ENCODE peak calls at places on chromosome 15, in six cellular contexts. A, X, L, K, O and E are unnamed samples. For H3K27me3, the result is how much of the 10 kb centered on the place peaks cover.

GRCh38 chr15:44782516-44782915 is 46.2 kb downstream of the TRIM69 start:
- DNase-seq in O (no peak), L (no peak), A (no peak), X (no peak), K (no peak), E (no peak)

GRCh38 chr15:73283341-73283962 is 85.3 kb downstream of the HCN4 start:
- DNase-seq in O (no peak), K (no peak), A (no peak), L (peak), X (no peak), E (no peak)

GRCh38 chr15:82051664-82052063 is 5.8 kb upstream of the MEX3B start:
- DNase-seq in K (no peak), A (no peak), O (no peak), X (no peak), L (no peak), E (no peak)

GRCh38 chr15:32738677-32739076 is 20.9 kb downstream of the GREM1 start:
- DNase-seq in K (no peak), L (no peak), O (no peak), A (no peak), X (no peak), E (no peak)

GRCh38 chr15:99564221-99565030 is 1.4 kb upstream of the MEF2A start:
- DNase-seq in X (no peak), K (no peak), O (peak), A (no peak), L (peak), E (no peak)

GRCh38 chr15:45631831-45632230 is 3.0 kb upstream of the SQOR start:
- DNase-seq in X (no peak), O (no peak), A (no peak), L (no peak), K (no peak), E (no peak)

GRCh38 chr15:94274745-94275144 is 43.4 kb downstream of the MCTP2 start:
- DNase-seq in L (no peak), A (no peak), K (no peak), O (no peak), X (no peak), E (no peak)

GRCh38 chr15:73851679-73852078 is 21.7 kb upstream of the TBC1D21 start:
- DNase-seq in K (peak), X (no peak), A (no peak), L (no peak), O (peak), E (no peak)

GRCh38 chr15:48972750-48973503 is 9.2 kb upstream of the SHC4 start:
- DNase-seq in L (no peak), K (no peak), A (no peak), X (no peak), O (no peak), E (no peak)

GRCh38 chr15:93035953-93036810 is 52.8 kb downstream of the RGMA start:
- DNase-seq in O (peak), L (no peak), K (no peak), X (peak), A (peak), E (no peak)

GRCh38 chr15:74345051-74345450 is 22.4 kb downstream of the CYP11A1 start:
- DNase-seq in X (no peak), K (no peak), L (no peak), A (no peak), O (no peak), E (no peak)

GRCh38 chr15:56837281-56837680 is 81.2 kb upstream of the TCF12 start:
- DNase-seq in X (no peak), L (no peak), K (peak), O (no peak), A (no peak), E (no peak)

GRCh38 chr15:76342046-76342381 is 5.4 kb downstream of the ISL2 start:
- DNase-seq in O (peak), K (no peak), L (no peak), X (no peak), A (no peak), E (no peak)
- H3K4me3 ChIP-seq in O (no peak), K (no peak), L (no peak), X (no peak), A (no peak), E (no peak)

DNA sequence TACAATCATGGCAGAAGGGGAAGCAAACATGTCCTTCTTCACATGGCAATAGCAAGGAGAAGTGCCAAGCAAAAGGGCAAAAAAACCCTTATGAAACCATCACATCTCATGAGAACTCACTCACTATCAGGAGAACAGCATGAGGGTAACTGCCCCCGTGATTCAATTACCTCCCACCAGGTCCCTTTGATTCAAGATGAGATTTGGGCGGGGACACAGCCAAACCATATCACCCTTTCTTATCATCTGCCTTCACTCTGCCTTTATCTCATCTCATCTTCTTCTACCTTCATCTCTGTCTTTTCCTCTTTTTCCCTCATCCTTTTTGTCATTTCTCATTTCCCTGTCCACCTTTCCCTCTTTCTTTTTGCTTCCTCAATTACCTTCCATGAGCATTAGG is 149.6 kb downstream of the AGBL1 start:
- DNase-seq in L (no peak), X (no peak), A (no peak), O (no peak), K (no peak), E (no peak)
- H3K27me3 ChIP-seq in L (under half), X (under half), A (under half), O (under half), K (under half), E (under half)

GRCh38 chr15:40094156-40094555 is 14.5 kb downstream of the BMF start:
- DNase-seq in O (no peak), L (no peak), X (no peak), A (no peak), K (no peak), E (no peak)

GRCh38 chr15:40092416-40093223 is 16.1 kb downstream of the BMF start:
- DNase-seq in K (peak), X (peak), O (peak), A (no peak), L (no peak), E (no peak)

GRCh38 chr15:40093224-40093842 is 15.3 kb downstream of the BMF start:
- DNase-seq in X (no peak), K (no peak), L (no peak), O (no peak), A (no peak), E (no peak)

GRCh38 chr15:40090774-40091455 is 17.8 kb downstream of the BMF start:
- DNase-seq in O (no peak), L (no peak), K (no peak), X (no peak), A (no peak), E (no peak)

DNA sequence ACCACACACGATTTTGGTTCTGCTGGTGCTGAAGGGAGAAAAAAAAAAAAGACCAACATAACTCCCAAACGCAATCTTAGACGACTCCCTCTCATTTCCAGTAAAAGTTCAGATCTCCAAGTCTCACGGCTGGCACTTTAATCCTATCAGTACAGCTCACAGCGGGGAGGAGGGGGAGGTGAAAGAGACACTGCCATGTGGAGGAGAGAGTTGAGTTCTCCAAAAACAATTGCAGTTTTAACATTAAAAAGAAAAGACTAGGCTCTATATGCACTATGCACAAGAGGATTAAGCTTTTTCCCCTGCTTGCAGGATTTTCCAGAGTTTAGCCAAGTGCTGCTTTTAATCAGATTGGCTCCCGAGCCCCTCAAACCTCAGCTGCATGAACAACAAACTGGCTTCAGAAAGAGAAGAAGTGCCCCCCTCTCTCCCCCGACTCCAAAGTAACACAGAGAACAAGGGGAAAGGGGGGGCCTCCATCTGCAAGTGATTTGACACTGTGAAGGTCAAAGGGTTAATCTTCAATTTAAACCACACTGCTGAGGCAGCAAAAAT is 16.7 kb downstream of the BMF start:
- DNase-seq in L (no peak), O (peak), A (no peak), X (no peak), K (no peak), E (no peak)
- H3K4me3 ChIP-seq in L (no peak), O (peak), A (no peak), X (no peak), K (no peak), E (no peak)

GRCh38 chr15:66070220-66070934 is 183.2 kb downstream of the MEGF11 start:
- DNase-seq in A (no peak), K (no peak), L (no peak), X (no peak), O (no peak), E (no peak)
- H3K27me3 ChIP-seq in A (under half), K (under half), L (under half), X (under half), O (under half), E (under half)

GRCh38 chr15:58065445-58066041 is at the start of gene ALDH1A2:
- DNase-seq in K (no peak), A (no peak), L (no peak), O (peak), X (no peak), E (no peak)

GRCh38 chr15:58066042-58066867 is 744 bp upstream of the ALDH1A2 start:
- DNase-seq in X (peak), A (peak), O (peak), L (peak), K (no peak), E (no peak)

GRCh38 chr15:58064119-58065010 is 1.1 kb downstream of the ALDH1A2 start:
- DNase-seq in O (peak), A (no peak), L (no peak), X (no peak), K (no peak), E (no peak)

GRCh38 chr15:58063612-58064011 is 1.9 kb downstream of the ALDH1A2 start:
- DNase-seq in A (no peak), L (no peak), O (no peak), X (no peak), K (no peak), E (no peak)

DNA sequence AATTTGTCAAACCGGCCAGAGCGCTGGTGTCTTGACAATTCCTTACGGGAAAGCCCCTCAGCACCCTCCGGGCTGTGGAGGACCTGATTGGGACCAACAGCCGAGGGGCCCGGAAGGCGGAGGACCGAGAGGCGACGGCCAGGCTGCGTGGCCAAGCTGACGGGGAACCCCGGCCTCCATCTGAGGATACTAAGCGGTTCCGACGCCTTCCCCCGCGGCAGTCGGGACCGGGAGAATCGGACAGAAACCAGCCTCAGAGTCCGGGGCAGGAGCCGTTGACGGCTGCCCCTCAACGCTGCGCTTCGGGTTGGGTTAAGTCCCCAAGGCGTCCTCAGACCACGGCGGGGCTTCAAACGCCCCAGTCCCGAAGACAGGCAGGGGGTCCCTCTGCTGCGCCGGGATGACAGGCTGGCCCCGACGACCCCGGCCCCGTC is 483 bp downstream of the ALDH1A2 start:
- DNase-seq in K (no peak), O (peak), X (no peak), A (no peak), L (no peak), E (no peak)
- H3K4me3 ChIP-seq in K (no peak), O (peak), X (no peak), A (no peak), L (no peak), E (peak)